ENCODE peak calls at places on chromosomes 2 and 18, in six cellular contexts. M is NCI-H2081, K is tibial nerve, H is GM13977, R is stomach, S is cardiac muscle cell. D is an unnamed sample.

GRCh38 chr2:24058887-24059286 is 9.3 kb downstream of the FKBP1B start:
- DNase-seq in K (no peak), M (no peak), S (no peak), R (no peak), H (no peak), D (no peak)

GRCh38 chr2:19738707-19739106 is 163.1 kb downstream of the TTC32 start:
- DNase-seq in H (no peak), K (peak; percentile 33), R (no peak), S (no peak), M (no peak), D (no peak)

GRCh38 chr2:138180691-138181386 is 216.6 kb downstream of the HNMT start:
- DNase-seq in H (no peak), R (no peak), S (peak; percentile 20), M (no peak), K (no peak), D (no peak)

GRCh38 chr18:54822872-54823845 is 5.1 kb upstream of the RAB27B start:
- DNase-seq in S (no peak), R (no peak), H (no peak), K (no peak), M (no peak), D (no peak)

GRCh38 chr2:170742896-170743529 is 27.2 kb upstream of the ERICH2 start:
- DNase-seq in R (no peak), M (no peak), H (no peak), S (no peak), K (no peak), D (no peak)

GRCh38 chr18:51390695-51391094 is 193.2 kb upstream of the MEX3C start:
- DNase-seq in K (no peak), M (no peak), H (no peak), R (no peak), S (no peak), D (no peak)

GRCh38 chr18:78790960-78791359 is 188.7 kb upstream of the SALL3 start:
- DNase-seq in R (no peak), K (no peak), S (no peak), M (no peak), H (no peak), D (no peak)

GRCh38 chr2:241412144-241412543 is 56.1 kb downstream of the FARP2 start:
- DNase-seq in H (no peak), R (no peak), S (no peak), M (peak; percentile 21), K (no peak), D (no peak)

GRCh38 chr18:23131693-23132319 is 3.5 kb upstream of the CABLES1 start:
- DNase-seq in R (peak; percentile 55), S (peak; percentile 83), M (peak; percentile 63), H (peak; percentile 81), K (no peak), D (peak; percentile 88)

D was measured in Ammon's horn.